ENCODE peak calls at places on chromosomes 1 and 21, in six cellular contexts. E, H, V, R, F and N are unnamed samples.
A peak's percentile ranks its signal among the peaks of the same experiment; 100 is the strongest.

GRCh38 chr1:64654519-64655341 is 90.1 kb upstream of the RAVER2 start:
- DNase-seq in F (no peak), E (no peak), H (no peak), R (no peak), V (no peak), N (no peak)

GRCh38 chr1:100530901-100531487 is 6.9 kb upstream of the GPR88 start:
- DNase-seq in F (no peak), E (no peak), V (no peak), H (no peak), R (peak; percentile 40), N (no peak)

GRCh38 chr1:162179121-162179520 is 109.6 kb downstream of the NOS1AP start:
- DNase-seq in R (no peak), F (no peak), E (no peak), H (no peak), V (no peak), N (peak; percentile 51)

GRCh38 chr1:59597420-59598199 is 217.1 kb upstream of the HOOK1 start:
- DNase-seq in F (no peak), H (no peak), V (no peak), R (no peak), E (no peak), N (no peak)

GRCh38 chr1:10186453-10187319 is 23.7 kb upstream of the KIF1B start:
- DNase-seq in V (no peak), F (no peak), H (no peak), E (no peak), R (no peak), N (no peak)

GRCh38 chr1:94143173-94143808 is 22.3 kb upstream of the ABCA4 start:
- DNase-seq in H (no peak), E (no peak), V (no peak), R (no peak), F (no peak), N (no peak)

GRCh38 chr1:171344473-171344820 is 30.5 kb downstream of the FMO4 start:
- DNase-seq in R (no peak), H (peak; percentile 47), F (no peak), V (no peak), E (no peak), N (no peak)

GRCh38 chr1:82179162-82179561 is 378.4 kb downstream of the ADGRL2 start:
- DNase-seq in F (no peak), H (no peak), R (no peak), E (no peak), V (no peak), N (no peak)

GRCh38 chr1:7014640-7014930 is 229.3 kb downstream of the CAMTA1 start:
- DNase-seq in V (no peak), F (no peak), E (no peak), H (no peak), R (no peak), N (no peak)

GRCh38 chr21:42440187-42440792 is 36.6 kb downstream of the UBASH3A start:
- DNase-seq in H (no peak), E (no peak), V (no peak), F (no peak), R (peak; percentile 70), N (no peak)

GRCh38 chr1:174680101-174680500 is 232.3 kb downstream of the GPR52 start:
- DNase-seq in H (no peak), V (no peak), E (no peak), F (no peak), R (no peak), N (no peak)
- TF ChIP-seq JUND in H (no peak), V (no peak), E (no peak), F (no peak), R (no peak), N (no peak)

DNA sequence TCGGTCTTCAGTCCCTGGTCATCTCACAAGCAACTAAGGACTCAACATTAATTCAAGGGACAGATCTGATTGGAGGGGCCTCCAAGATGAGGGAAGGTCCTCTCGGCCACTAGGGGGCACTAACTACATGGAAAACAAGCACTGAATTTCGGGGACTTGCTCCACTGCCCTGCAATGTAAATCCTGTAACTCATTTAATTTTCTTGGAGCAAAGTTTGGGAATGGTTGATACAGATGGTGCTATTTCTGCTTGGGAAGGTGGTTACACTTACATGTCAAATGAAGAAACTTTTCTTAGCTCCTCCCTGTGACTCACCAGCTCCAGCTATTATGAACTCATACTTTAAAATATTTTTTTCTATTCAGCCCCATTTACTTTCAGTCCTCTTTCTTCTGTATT is 97.4 kb upstream of the KCNJ15 start:
- DNase-seq in F (peak; percentile 88), V (peak; percentile 57), R (peak; percentile 19), E (peak; percentile 28), H (peak; percentile 53), N (no peak)
- TF ChIP-seq JUND in F (no peak), V (no peak), R (no peak), E (no peak), H (no peak), N (no peak)

GRCh38 chr1:42010381-42010780 is 91.7 kb upstream of the HIVEP3 start:
- DNase-seq in V (no peak), E (no peak), F (no peak), R (no peak), H (no peak), N (no peak)

GRCh38 chr1:42017259-42017658 is 98.5 kb upstream of the HIVEP3 start:
- DNase-seq in R (peak; percentile 61), H (no peak), E (no peak), F (no peak), V (no peak), N (no peak)

GRCh38 chr1:42012852-42013251 is 94.1 kb upstream of the HIVEP3 start:
- DNase-seq in H (no peak), F (no peak), V (no peak), R (no peak), E (no peak), N (no peak)

GRCh38 chr1:42014823-42015222 is 96.1 kb upstream of the HIVEP3 start:
- DNase-seq in H (no peak), R (no peak), E (no peak), V (no peak), F (no peak), N (no peak)

GRCh38 chr1:42013881-42014470 is 95.3 kb upstream of the HIVEP3 start:
- DNase-seq in H (no peak), V (no peak), R (no peak), E (no peak), F (no peak), N (no peak)
- TF ChIP-seq JUND in H (no peak), V (no peak), R (no peak), E (no peak), F (no peak), N (no peak)

GRCh38 chr1:180185281-180185680 is 30.6 kb downstream of the QSOX1 start:
- DNase-seq in H (no peak), F (no peak), R (no peak), E (no peak), V (no peak), N (no peak)

GRCh38 chr1:180188103-180188506 is 33.4 kb downstream of the QSOX1 start:
- DNase-seq in R (no peak), E (no peak), F (peak; percentile 68), H (peak; percentile 41), V (peak; percentile 87), N (peak; percentile 88)

GRCh38 chr1:180187626-180188025 is 33.0 kb downstream of the QSOX1 start:
- DNase-seq in R (no peak), H (no peak), F (no peak), E (no peak), V (no peak), N (no peak)

GRCh38 chr1:180186831-180187230 is 32.2 kb downstream of the QSOX1 start:
- DNase-seq in R (no peak), E (no peak), V (no peak), H (no peak), F (no peak), N (no peak)

DNA sequence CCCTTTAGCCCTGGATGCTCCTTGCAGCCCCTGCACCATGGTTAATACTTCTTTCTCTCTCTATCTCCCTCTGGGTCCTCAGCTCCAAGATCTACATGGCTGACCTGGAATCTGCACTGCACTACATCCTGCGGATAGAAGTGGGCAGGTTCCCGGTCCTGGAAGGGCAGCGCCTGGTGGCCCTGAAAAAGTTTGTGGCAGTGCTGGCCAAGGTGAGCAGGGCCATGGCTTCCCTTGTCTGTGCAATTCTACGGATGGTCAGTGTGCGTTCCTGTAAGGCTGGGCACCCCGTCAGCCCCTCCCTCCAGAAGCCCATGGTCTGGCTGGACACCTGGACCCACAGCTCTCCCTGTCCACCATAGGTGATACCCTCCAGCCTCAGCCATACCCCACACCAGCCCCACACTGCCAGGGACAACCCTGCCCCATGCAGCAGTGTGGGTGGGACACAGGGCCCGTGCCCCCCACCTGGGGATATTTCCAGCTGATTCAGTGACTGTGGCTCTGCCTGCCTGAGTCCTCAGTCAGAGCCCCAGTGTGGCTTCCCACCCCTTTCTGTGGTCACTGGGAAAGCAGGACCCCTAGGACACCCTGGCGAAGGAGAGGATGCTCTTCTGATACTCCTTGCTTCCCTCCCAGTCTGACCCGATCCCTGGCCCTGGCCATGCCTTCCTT is 31.4 kb downstream of the QSOX1 start:
- DNase-seq in E (no peak), R (no peak), V (no peak), F (no peak), H (no peak), N (no peak)
- TF ChIP-seq JUND in E (no peak), R (no peak), V (no peak), F (no peak), H (no peak), N (no peak)

GRCh38 chr1:52602328-52603300 is at the start of gene GPX7:
- DNase-seq in V (peak; percentile 89), R (no peak), F (no peak), E (no peak), H (no peak), N (no peak)

GRCh38 chr1:52601519-52601918 is 652 bp upstream of the GPX7 start:
- DNase-seq in R (no peak), V (peak; percentile 17), F (no peak), E (no peak), H (no peak), N (no peak)

GRCh38 chr1:52600533-52601179 is 1.5 kb upstream of the GPX7 start:
- DNase-seq in V (no peak), H (peak; percentile 66), R (no peak), E (no peak), F (no peak), N (no peak)

GRCh38 chr1:52603301-52603675 is 1.1 kb downstream of the GPX7 start:
- DNase-seq in E (no peak), H (no peak), F (no peak), R (no peak), V (peak; percentile 34), N (no peak)

DNA sequence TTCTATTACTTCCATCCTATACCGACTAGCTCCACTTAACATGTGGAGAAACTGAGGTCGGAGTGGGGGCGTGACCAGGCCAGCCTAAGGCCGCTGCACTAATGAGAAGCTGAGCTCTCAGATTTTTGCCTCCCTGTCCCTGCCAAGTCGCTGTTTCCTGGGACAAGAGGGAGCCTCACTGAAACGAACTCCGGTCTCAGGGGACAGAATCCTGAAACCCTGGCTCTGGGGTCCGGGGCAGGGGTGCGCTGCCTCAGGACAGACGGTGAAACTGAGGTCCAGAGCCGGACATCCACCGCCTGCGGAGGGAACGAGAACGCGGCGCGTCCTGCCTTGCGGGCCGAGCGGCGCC is 219 bp upstream of the GPX7 start:
- DNase-seq in H (no peak), V (no peak), E (no peak), R (no peak), F (no peak), N (no peak)
- TF ChIP-seq JUND in H (no peak), V (no peak), E (no peak), R (no peak), F (no peak), N (no peak)